ENCODE peak calls at places on chromosomes 12 and 14, in five cellular contexts. One of them, this sample, is unnamed.

GRCh38 chr12:1540690-1541089 is 53.7 kb downstream of the FBXL14 start:
- DNase-seq in activated CD8-positive, alpha-beta memory T cell treated with anti-CD3 and anti-CD28 coated beads for 24 hours: no peak
- DNase-seq in prostate gland: peak; percentile 60
- DNase-seq in effector memory CD8-positive, alpha-beta T cell: no peak
- DNase-seq in T-helper 2 cell: no peak
- DNase-seq in this sample: no peak

GRCh38 chr14:93332032-93332852 is 594 bp downstream of the BTBD7 start:
- DNase-seq in activated CD8-positive, alpha-beta memory T cell treated with anti-CD3 and anti-CD28 coated beads for 24 hours: no peak
- DNase-seq in T-helper 2 cell: peak; percentile 17
- DNase-seq in effector memory CD8-positive, alpha-beta T cell: peak; percentile 34
- DNase-seq in prostate gland: peak; percentile 42
- DNase-seq in this sample: peak; percentile 10

GRCh38 chr14:22601456-22601855 is 3.4 kb downstream of the ABHD4 start:
- DNase-seq in prostate gland: no peak
- DNase-seq in activated CD8-positive, alpha-beta memory T cell treated with anti-CD3 and anti-CD28 coated beads for 24 hours: no peak
- DNase-seq in T-helper 2 cell: no peak
- DNase-seq in effector memory CD8-positive, alpha-beta T cell: no peak
- DNase-seq in this sample: no peak

GRCh38 chr12:52400906-52401305 is 5.2 kb downstream of the KRT82 start:
- DNase-seq in activated CD8-positive, alpha-beta memory T cell treated with anti-CD3 and anti-CD28 coated beads for 24 hours: no peak
- DNase-seq in prostate gland: no peak
- DNase-seq in effector memory CD8-positive, alpha-beta T cell: no peak
- DNase-seq in T-helper 2 cell: no peak
- DNase-seq in this sample: no peak

GRCh38 chr12:91316825-91317224 is 134.2 kb upstream of the DCN start:
- DNase-seq in activated CD8-positive, alpha-beta memory T cell treated with anti-CD3 and anti-CD28 coated beads for 24 hours: no peak
- DNase-seq in effector memory CD8-positive, alpha-beta T cell: no peak
- DNase-seq in prostate gland: no peak
- DNase-seq in T-helper 2 cell: no peak
- DNase-seq in this sample: no peak

GRCh38 chr12:119669744-119670472 is 2.0 kb downstream of the PRKAB1 start:
- DNase-seq in activated CD8-positive, alpha-beta memory T cell treated with anti-CD3 and anti-CD28 coated beads for 24 hours: no peak
- DNase-seq in T-helper 2 cell: no peak
- DNase-seq in effector memory CD8-positive, alpha-beta T cell: no peak
- DNase-seq in prostate gland: peak; percentile 56
- DNase-seq in this sample: no peak

GRCh38 chr12:113049976-113050742 is 6.4 kb upstream of the DTX1 start:
- DNase-seq in T-helper 2 cell: no peak
- DNase-seq in effector memory CD8-positive, alpha-beta T cell: no peak
- DNase-seq in activated CD8-positive, alpha-beta memory T cell treated with anti-CD3 and anti-CD28 coated beads for 24 hours: no peak
- DNase-seq in prostate gland: no peak
- DNase-seq in this sample: peak; percentile 13

GRCh38 chr12:30110970-30111586 is 327.3 kb upstream of the TMTC1 start:
- DNase-seq in T-helper 2 cell: no peak
- DNase-seq in effector memory CD8-positive, alpha-beta T cell: no peak
- DNase-seq in prostate gland: no peak
- DNase-seq in activated CD8-positive, alpha-beta memory T cell treated with anti-CD3 and anti-CD28 coated beads for 24 hours: no peak
- DNase-seq in this sample: no peak

GRCh38 chr14:32710351-32711102 is 228.2 kb upstream of the NPAS3 start:
- DNase-seq in prostate gland: no peak
- DNase-seq in T-helper 2 cell: no peak
- DNase-seq in activated CD8-positive, alpha-beta memory T cell treated with anti-CD3 and anti-CD28 coated beads for 24 hours: no peak
- DNase-seq in effector memory CD8-positive, alpha-beta T cell: no peak
- DNase-seq in this sample: no peak

GRCh38 chr12:76909290-76909689 is 30.5 kb upstream of the CSRP2 start:
- DNase-seq in prostate gland: no peak
- DNase-seq in T-helper 2 cell: no peak
- DNase-seq in activated CD8-positive, alpha-beta memory T cell treated with anti-CD3 and anti-CD28 coated beads for 24 hours: no peak
- DNase-seq in effector memory CD8-positive, alpha-beta T cell: no peak
- DNase-seq in this sample: no peak

GRCh38 chr12:24730461-24730896 is 218.4 kb downstream of the BCAT1 start:
- DNase-seq in effector memory CD8-positive, alpha-beta T cell: no peak
- DNase-seq in T-helper 2 cell: no peak
- DNase-seq in activated CD8-positive, alpha-beta memory T cell treated with anti-CD3 and anti-CD28 coated beads for 24 hours: no peak
- DNase-seq in prostate gland: no peak
- DNase-seq in this sample: no peak

GRCh38 chr14:92501891-92502351 is 11.7 kb upstream of the RIN3 start:
- DNase-seq in T-helper 2 cell: no peak
- DNase-seq in effector memory CD8-positive, alpha-beta T cell: no peak
- DNase-seq in prostate gland: no peak
- DNase-seq in activated CD8-positive, alpha-beta memory T cell treated with anti-CD3 and anti-CD28 coated beads for 24 hours: no peak
- DNase-seq in this sample: no peak

GRCh38 chr14:91163316-91163715 is 49.4 kb downstream of the DGLUCY start:
- DNase-seq in T-helper 2 cell: no peak
- DNase-seq in prostate gland: no peak
- DNase-seq in activated CD8-positive, alpha-beta memory T cell treated with anti-CD3 and anti-CD28 coated beads for 24 hours: no peak
- DNase-seq in effector memory CD8-positive, alpha-beta T cell: no peak
- DNase-seq in this sample: no peak

GRCh38 chr12:45284096-45284901 is 68.4 kb downstream of the ANO6 start:
- DNase-seq in prostate gland: no peak
- DNase-seq in activated CD8-positive, alpha-beta memory T cell treated with anti-CD3 and anti-CD28 coated beads for 24 hours: no peak
- DNase-seq in effector memory CD8-positive, alpha-beta T cell: no peak
- DNase-seq in T-helper 2 cell: no peak
- DNase-seq in this sample: no peak

This sample was measured in MV-4-11.